ENCODE peak calls at places on chromosomes 7 and 10, in nine cellular contexts. B, A, F, Y, W, L, C, E and I are unnamed samples.

GRCh38 chr10:131065673-131066331 is 245.7 kb downstream of the TCERG1L start:
- DNase-seq in L (no peak), E (no peak), Y (no peak), F (peak; percentile 9), C (no peak), B (no peak), W (no peak), A (no peak), I (no peak)

GRCh38 chr10:96614515-96614914 is 27.7 kb upstream of the TM9SF3 start:
- DNase-seq in L (peak; percentile 91), W (no peak), E (peak; percentile 23), A (peak; percentile 86), F (peak; percentile 36), Y (no peak), C (no peak), B (no peak), I (no peak)

GRCh38 chr7:33050425-33051318 is 11.9 kb downstream of the NT5C3A start:
- DNase-seq in W (peak; percentile 74), C (peak; percentile 33), F (peak; percentile 33), L (peak; percentile 54), B (no peak), E (peak; percentile 13), Y (no peak), A (peak; percentile 14), I (peak; percentile 31)

GRCh38 chr10:77773631-77774426 is 136.2 kb upstream of the KCNMA1 start:
- DNase-seq in F (no peak), W (no peak), L (no peak), B (no peak), A (no peak), C (no peak), E (no peak), Y (no peak), I (no peak)

GRCh38 chr7:155962191-155962967 is 150.1 kb upstream of the SHH start:
- DNase-seq in C (no peak), F (peak; percentile 29), E (peak; percentile 84), L (no peak), W (no peak), B (no peak), A (no peak), Y (no peak), I (no peak)

GRCh38 chr10:48634984-48635557 is 30.2 kb upstream of the ARHGAP22 start:
- DNase-seq in C (no peak), E (no peak), Y (no peak), F (no peak), B (no peak), A (no peak), W (no peak), L (peak; percentile 13), I (no peak)

GRCh38 chr10:64110079-64110478 is 588.9 kb downstream of the REEP3 start:
- DNase-seq in F (no peak), W (no peak), B (no peak), E (no peak), Y (no peak), L (no peak), A (no peak), C (no peak), I (no peak)

GRCh38 chr7:123533929-123534382 is 439 bp downstream of the IQUB start:
- DNase-seq in C (peak; percentile 42), L (no peak), Y (no peak), A (no peak), W (no peak), F (no peak), B (no peak), E (no peak), I (no peak)

GRCh38 chr7:94366827-94367226 is 27.9 kb upstream of the COL1A2 start:
- DNase-seq in W (no peak), F (no peak), A (no peak), C (no peak), B (no peak), Y (no peak), L (no peak), E (no peak), I (no peak)

GRCh38 chr7:147804032-147804431 is 786.5 kb upstream of the C7orf33 start:
- DNase-seq in C (no peak), A (no peak), B (no peak), E (no peak), L (peak; percentile 48), F (no peak), Y (no peak), W (no peak), I (no peak)

GRCh38 chr10:48390933-48391845 is 84.7 kb downstream of the MAPK8 start:
- DNase-seq in E (peak; percentile 38), Y (no peak), A (no peak), F (peak; percentile 31), C (no peak), W (no peak), B (no peak), L (peak; percentile 46), I (peak; percentile 11)

GRCh38 chr7:154425326-154425725 is 373.1 kb downstream of the DPP6 start:
- DNase-seq in E (no peak), A (no peak), B (no peak), Y (no peak), F (no peak), W (no peak), L (no peak), C (no peak), I (no peak)

GRCh38 chr7:12729112-12729511 is 41.7 kb downstream of the ARL4A start:
- DNase-seq in Y (peak; percentile 67), F (peak; percentile 38), L (peak; percentile 34), A (no peak), C (no peak), W (peak; percentile 73), B (no peak), E (no peak), I (no peak)

GRCh38 chr7:12067156-12067831 is 143.8 kb upstream of the TMEM106B start:
- DNase-seq in L (peak; percentile 26), E (peak; percentile 58), Y (no peak), F (peak; percentile 59), B (peak; percentile 15), A (peak; percentile 0), W (peak; percentile 59), C (peak; percentile 33), I (peak; percentile 22)

DNA sequence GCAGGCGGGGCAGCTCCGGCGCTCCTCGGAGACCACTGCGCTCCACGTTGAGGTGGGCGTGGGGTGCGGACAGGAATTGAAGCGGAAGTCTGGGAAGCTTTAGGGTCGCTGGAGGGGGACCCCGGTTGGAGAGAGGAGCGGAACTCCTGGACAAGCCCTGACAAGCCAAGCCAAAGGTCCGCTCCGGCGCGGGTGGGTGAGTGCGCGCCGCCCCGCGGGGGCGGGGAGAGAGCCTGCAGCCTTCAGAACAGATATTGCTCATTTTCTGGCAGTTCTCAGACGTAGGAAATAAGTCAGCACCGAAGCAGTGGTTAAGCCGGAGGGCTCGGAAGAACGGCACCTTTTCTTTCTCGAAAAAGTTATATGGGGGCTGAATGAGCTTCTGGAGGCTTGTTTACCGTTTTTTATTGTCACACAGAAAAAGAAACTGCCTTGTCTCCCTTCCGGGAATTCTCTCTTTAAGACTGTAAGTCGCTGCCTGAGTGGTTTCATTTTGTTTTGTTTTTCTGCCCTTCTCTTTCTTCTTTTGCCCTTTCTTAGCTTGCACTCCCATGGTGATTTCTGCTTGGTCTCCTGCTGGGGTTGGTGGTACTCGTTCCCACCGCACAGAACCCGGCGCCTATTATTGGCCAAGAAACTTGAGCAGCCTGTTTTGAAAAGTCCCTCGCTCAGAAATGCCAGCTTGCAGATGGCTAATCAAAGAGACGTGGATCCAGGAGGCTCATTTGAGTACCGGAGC is 732 bp downstream of the FAS start:
- DNase-seq in Y (peak; percentile 80), L (peak; percentile 70), W (peak; percentile 57), E (peak; percentile 35), B (peak; percentile 71), F (peak; percentile 52), C (peak; percentile 66), A (no peak), I (peak; percentile 78)
- TF ChIP-seq CTCF in Y (peak; percentile 24), L (peak; percentile 18), W (no peak), E (no peak), B (no peak), F (peak; percentile 8), C (no peak), A (no peak), I (peak; percentile 17)

GRCh38 chr10:89245802-89246201 is 5.8 kb downstream of the LIPA start:
- DNase-seq in W (no peak), F (no peak), L (no peak), B (peak; percentile 58), A (no peak), Y (no peak), C (no peak), E (no peak), I (peak; percentile 44)
- TF ChIP-seq CTCF in W (no peak), F (no peak), L (peak; percentile 33), B (no peak), A (peak; percentile 31), Y (no peak), C (peak; percentile 50), E (peak; percentile 6), I (no peak)

GRCh38 chr10:119352042-119352441 is 144.7 kb downstream of the GRK5 start:
- DNase-seq in W (no peak), Y (no peak), A (no peak), E (no peak), L (no peak), C (no peak), F (no peak), B (no peak), I (no peak)
- TF ChIP-seq CTCF in W (no peak), Y (no peak), A (no peak), E (peak; percentile 32), L (no peak), C (no peak), F (no peak), B (no peak), I (no peak)

DNA sequence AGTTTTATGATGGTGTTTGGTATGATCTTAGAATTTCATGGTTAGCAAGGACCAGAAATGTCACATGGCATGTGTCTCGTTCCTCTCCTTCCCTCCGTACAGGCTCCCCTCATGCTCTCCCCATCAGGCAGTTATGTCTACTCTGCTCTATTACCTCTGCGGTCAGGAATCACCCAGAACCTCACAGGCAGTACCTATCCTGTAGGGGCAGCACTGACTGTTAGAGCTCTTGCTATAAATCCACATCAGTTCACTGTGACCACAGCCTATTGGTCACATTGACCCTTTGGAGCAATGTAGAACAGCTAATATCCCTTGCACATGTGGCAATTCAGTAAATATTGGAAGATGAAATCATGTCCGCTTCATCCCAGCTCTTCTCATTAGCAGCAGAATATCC is 151.8 kb downstream of the WNT2 start:
- DNase-seq in E (no peak), A (no peak), Y (no peak), C (no peak), L (no peak), F (no peak), B (no peak), W (no peak), I (no peak)
- TF ChIP-seq CTCF in E (peak; percentile 48), A (no peak), Y (no peak), C (no peak), L (no peak), F (no peak), B (no peak), W (no peak), I (no peak)

GRCh38 chr7:18570890-18571478 is 75.4 kb downstream of the HDAC9 start:
- DNase-seq in L (peak; percentile 64), E (peak; percentile 31), B (no peak), W (no peak), A (peak; percentile 29), Y (no peak), F (peak; percentile 49), C (no peak), I (no peak)
- TF ChIP-seq CTCF in L (peak; percentile 62), E (peak; percentile 59), B (peak; percentile 12), W (no peak), A (peak; percentile 52), Y (peak; percentile 39), F (peak; percentile 44), C (no peak), I (no peak)

GRCh38 chr10:6878067-6878412 is 298.0 kb upstream of the PRKCQ start:
- DNase-seq in Y (no peak), C (no peak), L (peak; percentile 20), F (no peak), W (no peak), B (no peak), E (no peak), A (no peak), I (no peak)
- TF ChIP-seq CTCF in Y (no peak), C (no peak), L (no peak), F (no peak), W (no peak), B (no peak), E (no peak), A (no peak), I (no peak)